ENCODE peak calls at places on chromosome 2, in ten cellular contexts. G is skeletal muscle cell, O is aorta, D is ACHN, I is A172, F is lung microvascular endothelial cell, V is T-cell, M is cardiac muscle cell, Y is astrocyte of the spinal cord, R is H54. C is an unnamed sample.

GRCh38 chr2:3500326-3500899 is 18.9 kb downstream of the ADI1 start:
- DNase-seq in G (no peak), O (peak; percentile 69), D (no peak), I (no peak), F (no peak), V (no peak), M (no peak), Y (no peak), R (no peak), C (no peak)

GRCh38 chr2:191321861-191322662 is 76.9 kb downstream of the MYO1B start:
- DNase-seq in G (peak; percentile 78), O (no peak), D (peak; percentile 64), I (peak; percentile 88), F (peak; percentile 35), V (peak; percentile 13), M (no peak), Y (peak; percentile 84), R (no peak), C (no peak)

GRCh38 chr2:162826901-162827300 is 11.7 kb downstream of the KCNH7 start:
- DNase-seq in G (no peak), O (no peak), D (no peak), I (peak; percentile 50), F (no peak), V (no peak), M (no peak), Y (no peak), R (no peak), C (no peak)

GRCh38 chr2:95530734-95531133 is 46.2 kb upstream of the TRIM43B start:
- DNase-seq in G (peak; percentile 52), O (no peak), D (no peak), I (peak; percentile 39), F (peak; percentile 56), V (no peak), M (no peak), Y (peak; percentile 82), R (peak; percentile 56), C (peak; percentile 51)

GRCh38 chr2:38464971-38465788 is 88.1 kb upstream of the ATL2 start:
- DNase-seq in G (no peak), O (no peak), D (no peak), I (no peak), F (no peak), V (no peak), M (no peak), Y (no peak), R (no peak), C (no peak)

GRCh38 chr2:230181245-230181644 is 38.5 kb downstream of the SP110 start:
- DNase-seq in G (no peak), O (no peak), D (no peak), I (no peak), F (no peak), V (no peak), M (no peak), Y (no peak), R (no peak), C (no peak)

GRCh38 chr2:215149894-215150293 is 11.5 kb upstream of the ABCA12 start:
- DNase-seq in G (no peak), O (no peak), D (no peak), I (no peak), F (no peak), V (no peak), M (no peak), Y (no peak), R (no peak), C (no peak)

GRCh38 chr2:239596298-239596697 is 195.5 kb upstream of the HDAC4 start:
- DNase-seq in G (no peak), O (no peak), D (no peak), I (no peak), F (no peak), V (no peak), M (no peak), Y (no peak), R (no peak), C (no peak)

C was measured in HTR-8/SVneo.